ENCODE peak calls at places on chromosomes 5 and 9, in seven cellular contexts. F is IMR-90, T is aorta, Q is coronary artery, Z is GM23338, R is AG04450, O is body of pancreas. H is an unnamed sample.

GRCh38 chr5:135559342-135559741 is 19.4 kb downstream of the CXCL14 start:
- DNase-seq in R (no peak), T (no peak), Z (peak; percentile 44), Q (no peak), F (peak; percentile 10), O (no peak), H (no peak)

GRCh38 chr9:708556-709432 is 132.7 kb upstream of the DMRT1 start:
- DNase-seq in R (no peak), O (peak; percentile 31), T (no peak), Z (no peak), F (no peak), Q (peak; percentile 56), H (peak; percentile 52)

GRCh38 chr5:125835293-125836172 is 587.7 kb upstream of the GRAMD2B start:
- DNase-seq in R (peak; percentile 10), T (no peak), F (peak; percentile 40), Q (no peak), Z (peak; percentile 83), O (peak; percentile 59), H (peak; percentile 73)

GRCh38 chr5:312845-313244 is 8.7 kb upstream of the AHRR start:
- DNase-seq in T (no peak), Q (no peak), O (no peak), Z (no peak), R (no peak), F (no peak), H (no peak)

GRCh38 chr9:97575673-97576048 is 57.5 kb downstream of the TSTD2 start:
- DNase-seq in R (no peak), Z (no peak), F (no peak), O (no peak), T (no peak), Q (no peak), H (no peak)

GRCh38 chr9:89149726-89150125 is 28.9 kb downstream of the SHC3 start:
- DNase-seq in Q (no peak), F (peak; percentile 82), T (no peak), R (no peak), O (no peak), Z (no peak), H (no peak)

GRCh38 chr5:143453722-143454121 is 50.2 kb upstream of the NR3C1 start:
- DNase-seq in F (no peak), O (no peak), Q (no peak), R (no peak), Z (no peak), T (no peak), H (no peak)

GRCh38 chr5:33843579-33843978 is 48.2 kb downstream of the ADAMTS12 start:
- DNase-seq in T (no peak), O (no peak), Z (no peak), F (peak; percentile 87), R (no peak), Q (no peak), H (peak; percentile 76)

GRCh38 chr9:127676636-127677035 is 30.2 kb upstream of the CFAP157 start:
- DNase-seq in Q (no peak), Z (no peak), F (peak; percentile 14), T (no peak), R (no peak), O (no peak), H (no peak)

GRCh38 chr9:132879443-132880310 is 979 bp downstream of the SPACA9 start:
- DNase-seq in Z (no peak), O (no peak), Q (no peak), F (no peak), R (no peak), T (no peak), H (no peak)

GRCh38 chr5:96896285-96896711 is 20.0 kb downstream of the ERAP2 start:
- DNase-seq in F (no peak), T (no peak), Q (no peak), R (no peak), Z (no peak), O (no peak), H (no peak)

GRCh38 chr5:176835918-176836317 is 25.6 kb downstream of the UNC5A start:
- DNase-seq in Q (no peak), F (no peak), O (no peak), Z (no peak), R (no peak), T (no peak), H (no peak)

GRCh38 chr9:122228906-122229837 is at the start of gene LHX6:
- DNase-seq in F (peak; percentile 47), Z (peak; percentile 32), Q (no peak), R (no peak), O (no peak), T (no peak), H (no peak)

GRCh38 chr5:135073771-135074345 is 39.8 kb upstream of the PITX1 start:
- DNase-seq in F (peak; percentile 39), T (no peak), O (no peak), Z (no peak), R (no peak), Q (peak; percentile 50), H (no peak)

GRCh38 chr5:82387819-82388166 is 109.6 kb upstream of the RPS23 start:
- DNase-seq in Q (no peak), F (no peak), T (no peak), Z (no peak), R (no peak), O (no peak), H (no peak)

GRCh38 chr5:143843461-143843860 is 31.5 kb downstream of the HMHB1 start:
- DNase-seq in Z (no peak), R (no peak), O (no peak), T (no peak), Q (no peak), F (no peak), H (no peak)

DNA sequence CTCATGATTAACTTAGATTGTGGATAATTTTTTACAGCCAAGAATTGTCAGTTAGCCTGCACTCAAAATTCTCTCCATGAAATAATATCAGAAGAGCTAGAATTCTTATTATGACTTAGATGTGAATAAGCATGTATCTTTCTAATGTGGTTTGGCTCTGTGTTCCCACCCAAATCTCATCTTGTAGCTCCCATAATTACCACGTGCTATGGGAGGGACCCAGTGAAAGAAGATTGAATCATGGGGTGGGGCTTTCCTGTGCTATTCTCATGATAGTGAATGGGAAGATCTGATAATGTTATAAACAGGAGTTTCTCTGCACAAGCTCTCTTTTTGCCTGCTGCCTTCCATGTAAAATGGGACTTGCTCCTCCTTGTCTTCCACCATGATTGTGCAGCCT is 176.8 kb downstream of the MAT2B start:
- DNase-seq in F (no peak), T (no peak), Z (no peak), O (no peak), Q (no peak), R (no peak), H (no peak)
- H3K27ac ChIP-seq in F (no peak overlapping the region), T (no peak overlapping the region), Z (no peak overlapping the region), O (no peak overlapping the region), Q (no peak overlapping the region), R (no peak overlapping the region), H (no peak overlapping the region)

DNA sequence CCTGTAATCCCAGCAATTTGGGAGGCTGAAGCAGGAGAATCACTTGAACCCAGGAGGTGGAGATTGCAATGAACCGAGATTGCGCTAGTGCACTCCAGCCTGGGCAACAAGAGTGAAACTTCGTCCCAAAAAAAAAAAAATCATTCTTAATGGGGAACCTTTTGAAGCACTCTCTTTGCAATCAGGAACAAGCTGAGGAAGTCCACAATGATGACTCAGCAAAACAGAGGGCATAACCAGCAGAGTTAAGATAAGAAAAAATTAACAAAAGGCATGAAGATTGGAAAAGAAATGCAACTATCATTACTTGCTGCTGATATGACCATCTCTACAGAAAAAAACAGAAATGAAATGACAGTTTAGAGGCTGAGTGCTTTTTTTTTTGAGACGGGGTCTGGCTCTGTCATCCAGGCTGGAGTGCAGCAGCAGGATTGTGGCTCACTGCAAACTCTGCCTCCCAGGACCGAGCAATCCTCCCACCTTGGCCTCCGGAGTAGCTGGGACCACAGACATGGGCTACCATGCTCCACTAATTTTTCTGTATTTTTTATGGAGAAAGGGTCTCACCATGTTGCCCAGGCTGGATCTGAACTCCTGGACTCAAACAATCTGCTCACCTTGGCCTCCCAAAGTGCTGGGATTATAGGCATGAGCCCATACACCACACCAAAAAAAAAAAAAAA is 88.0 kb downstream of the FNBP1 start:
- DNase-seq in Z (no peak), Q (no peak), R (no peak), T (no peak), O (no peak), F (peak; percentile 33), H (no peak)
- H3K27ac ChIP-seq in Z (peak overlapping the region; percentile 8), Q (peak overlapping the region; percentile 48), R (no peak overlapping the region), T (no peak overlapping the region), O (peak overlapping the region; percentile 24), F (peak overlapping the region; percentile 7), H (no peak overlapping the region)

GRCh38 chr9:106451223-106451622 is 411.7 kb upstream of the ZNF462 start:
- DNase-seq in R (no peak), Q (no peak), O (no peak), F (no peak), T (no peak), Z (no peak), H (no peak)

GRCh38 chr9:106456581-106456980 is 406.4 kb upstream of the ZNF462 start:
- DNase-seq in T (no peak), Z (peak; percentile 45), F (no peak), O (no peak), R (no peak), Q (no peak), H (no peak)
- H3K27ac ChIP-seq in T (no peak overlapping the region), Z (peak overlapping the region; percentile 82), F (no peak overlapping the region), O (no peak overlapping the region), R (no peak overlapping the region), Q (no peak overlapping the region), H (no peak overlapping the region)

DNA sequence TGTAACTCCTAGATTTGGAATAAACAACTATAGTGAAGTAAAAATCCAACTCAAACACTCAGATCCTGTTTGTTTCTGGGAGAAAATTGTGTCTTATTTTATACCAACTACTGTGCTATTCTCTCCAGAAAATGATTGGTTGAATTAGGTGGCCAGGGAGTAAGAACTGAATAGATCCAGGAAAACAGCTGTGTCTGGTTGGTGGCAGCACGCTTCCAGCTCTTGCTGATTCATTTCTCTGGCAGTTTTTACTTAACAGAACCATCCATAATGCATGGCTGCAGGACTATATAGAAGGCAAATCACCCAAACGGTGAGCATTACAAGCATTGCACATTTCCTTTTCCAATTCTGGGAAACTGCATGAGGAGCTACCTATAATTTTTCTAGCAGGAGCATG is 29.5 kb downstream of the DMAC1 start:
- DNase-seq in F (no peak), Z (no peak), R (no peak), Q (no peak), T (no peak), O (no peak), H (no peak)
- H3K27ac ChIP-seq in F (no peak overlapping the region), Z (no peak overlapping the region), R (no peak overlapping the region), Q (no peak overlapping the region), T (no peak overlapping the region), O (no peak overlapping the region), H (no peak overlapping the region)